ENCODE peak calls at places on chromosomes 3 and 15, in nine cellular contexts. A is body of pancreas, E is left lung, Z is MM.1S, Y is tibial artery, V is uterus, J is RWPE2, R is upper lobe of right lung, I is stomach. X is an unnamed sample.
A peak's percentile ranks its signal among the peaks of the same experiment; 100 is the strongest.

GRCh38 chr15:39605146-39605545 is 24.3 kb downstream of the THBS1 start:
- DNase-seq in A (no peak), E (no peak), Z (no peak), Y (no peak), V (no peak), J (no peak), R (no peak), I (no peak), X (no peak)

GRCh38 chr3:57031622-57032541 is 28.6 kb upstream of the SPATA12 start:
- DNase-seq in A (no peak), E (no peak), Z (no peak), Y (no peak), V (no peak), J (no peak), R (no peak), I (no peak), X (no peak)

GRCh38 chr15:68880382-68880781 is 49.9 kb upstream of the SPESP1 start:
- DNase-seq in A (no peak), E (no peak), Z (no peak), Y (no peak), V (no peak), J (no peak), R (no peak), I (no peak), X (no peak)

GRCh38 chr3:99881121-99881524 is 63.5 kb downstream of the CMSS1 start:
- DNase-seq in A (no peak), E (no peak), Z (no peak), Y (no peak), V (no peak), J (no peak), R (no peak), I (no peak), X (no peak)

GRCh38 chr3:146539315-146539714 is 5.1 kb downstream of the PLSCR1 start:
- DNase-seq in A (no peak), E (no peak), Z (no peak), Y (no peak), V (no peak), J (no peak), R (no peak), I (no peak), X (no peak)

GRCh38 chr3:17120115-17120514 is 235.4 kb downstream of the PLCL2 start:
- DNase-seq in A (no peak), E (no peak), Z (no peak), Y (no peak), V (no peak), J (no peak), R (no peak), I (no peak), X (no peak)

GRCh38 chr3:16295298-16295890 is 30.4 kb downstream of the OXNAD1 start:
- DNase-seq in A (no peak), E (no peak), Z (no peak), Y (no peak), V (no peak), J (no peak), R (no peak), I (no peak), X (no peak)

GRCh38 chr3:183895296-183895695 is 10.6 kb upstream of the PARL start:
- DNase-seq in A (peak; percentile 52), E (no peak), Z (peak; percentile 74), Y (no peak), V (no peak), J (no peak), R (no peak), I (no peak), X (peak; percentile 28)

GRCh38 chr3:172305552-172305951 is 142.7 kb downstream of the GHSR start:
- DNase-seq in A (peak; percentile 36), E (no peak), Z (no peak), Y (no peak), V (no peak), J (no peak), R (no peak), I (no peak), X (no peak)

GRCh38 chr3:36840453-36840921 is 76.1 kb upstream of the DCLK3 start:
- DNase-seq in A (no peak), E (no peak), Z (no peak), Y (no peak), V (no peak), J (no peak), R (no peak), I (no peak), X (no peak)

GRCh38 chr3:52781741-52782140 is 4.3 kb downstream of the ITIH1 start:
- DNase-seq in A (no peak), E (no peak), Z (no peak), Y (no peak), V (no peak), J (no peak), R (peak; percentile 21), I (no peak), X (no peak)

GRCh38 chr3:128709038-128709437 is 16.9 kb upstream of the RAB7A start:
- DNase-seq in A (no peak), E (no peak), Z (no peak), Y (no peak), V (no peak), J (no peak), R (peak; percentile 68), I (no peak), X (no peak)
- H3K27ac ChIP-seq in A (no peak overlapping the region), E (no peak overlapping the region), Z (no peak overlapping the region), Y (no peak overlapping the region), V (no peak overlapping the region), J (no peak overlapping the region), R (no peak overlapping the region), I (no peak overlapping the region), X (no peak overlapping the region)

GRCh38 chr3:105774444-105775180 is 94.2 kb downstream of the CBLB start:
- DNase-seq in A (no peak), E (no peak), Z (no peak), Y (no peak), V (no peak), J (no peak), R (no peak), I (no peak), X (no peak)

GRCh38 chr3:105781871-105782270 is 86.9 kb downstream of the CBLB start:
- DNase-seq in A (no peak), E (no peak), Z (no peak), Y (no peak), V (no peak), J (no peak), R (no peak), I (no peak), X (no peak)

GRCh38 chr3:105783631-105784030 is 85.2 kb downstream of the CBLB start:
- DNase-seq in A (no peak), E (no peak), Z (no peak), Y (no peak), V (no peak), J (no peak), R (no peak), I (no peak), X (no peak)

GRCh38 chr3:105775368-105775767 is 93.4 kb downstream of the CBLB start:
- DNase-seq in A (no peak), E (no peak), Z (no peak), Y (no peak), V (no peak), J (no peak), R (no peak), I (no peak), X (no peak)

DNA sequence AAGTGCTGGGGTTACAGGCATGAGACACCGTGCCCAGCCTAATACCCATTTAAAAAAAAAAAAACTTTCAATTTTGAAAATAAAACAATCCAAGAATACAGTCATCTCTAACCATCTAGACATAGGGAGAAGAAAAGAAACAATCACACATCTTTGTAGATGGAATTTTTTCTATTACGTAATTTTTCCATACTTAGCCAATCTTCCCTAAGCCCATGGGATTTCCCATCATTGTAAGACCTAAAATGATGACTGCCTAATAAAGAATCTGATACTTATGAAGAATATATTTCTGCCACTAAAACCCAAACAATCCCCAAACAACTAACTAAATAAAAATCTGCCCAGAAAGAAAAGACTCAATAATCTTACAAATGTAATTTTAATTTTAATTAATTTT is 88.7 kb downstream of the CBLB start:
- DNase-seq in A (no peak), E (no peak), Z (no peak), Y (no peak), V (no peak), J (no peak), R (no peak), I (no peak), X (no peak)
- H3K9me3 ChIP-seq in A (no peaks in the 10 kb centered on the region), E (no peaks in the 10 kb centered on the region), Z (no peaks in the 10 kb centered on the region), Y (no peaks in the 10 kb centered on the region), V (no peaks in the 10 kb centered on the region), J (no peaks in the 10 kb centered on the region), R (no peaks in the 10 kb centered on the region), I (no peaks in the 10 kb centered on the region), X (no peaks in the 10 kb centered on the region)

DNA sequence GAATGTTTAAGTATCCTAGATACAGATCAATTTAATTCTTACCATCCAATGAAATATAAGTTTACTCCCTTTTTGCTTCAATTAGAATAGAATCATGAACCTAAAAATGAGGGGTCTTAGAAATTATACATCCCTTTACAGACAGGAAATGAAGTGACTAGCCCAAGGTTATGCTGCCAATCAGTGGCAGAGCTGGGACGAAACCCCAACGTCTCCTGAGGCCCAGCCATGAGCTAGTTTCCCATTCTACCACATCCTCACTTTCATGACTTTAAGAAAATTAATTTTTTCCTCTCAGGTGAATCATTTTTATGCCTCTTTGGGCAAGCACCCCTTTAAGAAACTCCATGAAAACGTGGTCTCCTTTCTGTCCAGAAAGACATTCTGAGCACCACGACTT is 11.2 kb downstream of the LRIG1 start:
- DNase-seq in A (no peak), E (no peak), Z (no peak), Y (no peak), V (no peak), J (no peak), R (no peak), I (no peak), X (no peak)
- H3K27ac ChIP-seq in A (no peak overlapping the region), E (no peak overlapping the region), Z (peak overlapping the region; percentile 79), Y (peak overlapping the region; percentile 91), V (peak overlapping the region; percentile 61), J (no peak overlapping the region), R (peak overlapping the region; percentile 44), I (peak overlapping the region; percentile 8), X (no peak overlapping the region)

GRCh38 chr3:138642927-138643253 is 34.3 kb downstream of the FAIM start:
- DNase-seq in A (no peak), E (no peak), Z (no peak), Y (no peak), V (no peak), J (no peak), R (no peak), I (no peak), X (no peak)
- H3K9me3 ChIP-seq in A (no peaks in the 10 kb centered on the region), E (peaks cover 62% of the 10 kb centered on the region), Z (no peaks in the 10 kb centered on the region), Y (peaks cover 38% of the 10 kb centered on the region), V (no peaks in the 10 kb centered on the region), J (peaks cover 10% of the 10 kb centered on the region), R (peaks cover 41% of the 10 kb centered on the region), I (peaks cover 54% of the 10 kb centered on the region), X (peaks cover 3% of the 10 kb centered on the region)

GRCh38 chr3:125602752-125603649 is 7.7 kb upstream of the OSBPL11 start:
- DNase-seq in A (no peak), E (no peak), Z (no peak), Y (no peak), V (no peak), J (peak; percentile 77), R (no peak), I (no peak), X (peak; percentile 61)
- H3K27ac ChIP-seq in A (no peak overlapping the region), E (no peak overlapping the region), Z (no peak overlapping the region), Y (peak overlapping the region; percentile 15), V (peak overlapping the region; percentile 55), J (peak overlapping the region; percentile 41), R (no peak overlapping the region), I (no peak overlapping the region), X (peak overlapping the region; percentile 42)

X was measured in SJSA1.